ENCODE peak calls at places on chromosomes 2 and 18, in seven cellular contexts. One of them, this sample, is unnamed.

GRCh38 chr2:197285361-197285760 is 25.2 kb downstream of the ANKRD44 start:
- DNase-seq in GM12891: no peak
- DNase-seq in GM18507: no peak
- DNase-seq in T-helper 17 cell: no peak
- DNase-seq in cardiac muscle cell: no peak
- DNase-seq in activated CD4-positive, alpha-beta T cell treated with anti-CD3 and anti-CD28 coated beads, Interleukin-2, amount 10 ng/mL, durations not matched to agents 7 days and 5 days: no peak
- DNase-seq in adrenal gland: no peak
- DNase-seq in this sample: no peak

GRCh38 chr2:121648611-121649401 is 456 bp downstream of the CLASP1 start:
- DNase-seq in GM18507: no peak
- DNase-seq in GM12891: no peak
- DNase-seq in T-helper 17 cell: peak
- DNase-seq in cardiac muscle cell: peak
- DNase-seq in activated CD4-positive, alpha-beta T cell treated with anti-CD3 and anti-CD28 coated beads, Interleukin-2, amount 10 ng/mL, durations not matched to agents 7 days and 5 days: peak
- DNase-seq in adrenal gland: peak
- DNase-seq in this sample: peak

GRCh38 chr2:217625475-217626245 is 377.1 kb downstream of the TNS1 start:
- DNase-seq in GM12891: no peak
- DNase-seq in activated CD4-positive, alpha-beta T cell treated with anti-CD3 and anti-CD28 coated beads, Interleukin-2, amount 10 ng/mL, durations not matched to agents 7 days and 5 days: no peak
- DNase-seq in adrenal gland: peak
- DNase-seq in cardiac muscle cell: no peak
- DNase-seq in T-helper 17 cell: no peak
- DNase-seq in GM18507: no peak
- DNase-seq in this sample: peak

GRCh38 chr2:42142476-42143184 is 26.5 kb upstream of the EML4 start:
- DNase-seq in GM12891: no peak
- DNase-seq in GM18507: no peak
- DNase-seq in activated CD4-positive, alpha-beta T cell treated with anti-CD3 and anti-CD28 coated beads, Interleukin-2, amount 10 ng/mL, durations not matched to agents 7 days and 5 days: no peak
- DNase-seq in T-helper 17 cell: no peak
- DNase-seq in adrenal gland: peak
- DNase-seq in cardiac muscle cell: peak
- DNase-seq in this sample: no peak

GRCh38 chr2:235749121-235749780 is 255.4 kb downstream of the AGAP1 start:
- DNase-seq in cardiac muscle cell: peak
- DNase-seq in GM18507: no peak
- DNase-seq in T-helper 17 cell: no peak
- DNase-seq in GM12891: no peak
- DNase-seq in activated CD4-positive, alpha-beta T cell treated with anti-CD3 and anti-CD28 coated beads, Interleukin-2, amount 10 ng/mL, durations not matched to agents 7 days and 5 days: no peak
- DNase-seq in adrenal gland: no peak
- DNase-seq in this sample: peak

GRCh38 chr2:120536141-120536540 is 190.2 kb downstream of the INHBB start:
- DNase-seq in GM18507: no peak
- DNase-seq in GM12891: no peak
- DNase-seq in T-helper 17 cell: no peak
- DNase-seq in activated CD4-positive, alpha-beta T cell treated with anti-CD3 and anti-CD28 coated beads, Interleukin-2, amount 10 ng/mL, durations not matched to agents 7 days and 5 days: no peak
- DNase-seq in cardiac muscle cell: no peak
- DNase-seq in adrenal gland: peak
- DNase-seq in this sample: no peak

GRCh38 chr2:223929575-223930001 is 15.5 kb downstream of the WDFY1 start:
- DNase-seq in adrenal gland: no peak
- DNase-seq in GM12891: no peak
- DNase-seq in cardiac muscle cell: no peak
- DNase-seq in activated CD4-positive, alpha-beta T cell treated with anti-CD3 and anti-CD28 coated beads, Interleukin-2, amount 10 ng/mL, durations not matched to agents 7 days and 5 days: peak
- DNase-seq in T-helper 17 cell: no peak
- DNase-seq in GM18507: no peak
- DNase-seq in this sample: no peak

GRCh38 chr2:223260681-223261080 is 208.7 kb downstream of the KCNE4 start:
- DNase-seq in adrenal gland: no peak
- DNase-seq in T-helper 17 cell: no peak
- DNase-seq in GM12891: no peak
- DNase-seq in cardiac muscle cell: peak
- DNase-seq in GM18507: no peak
- DNase-seq in activated CD4-positive, alpha-beta T cell treated with anti-CD3 and anti-CD28 coated beads, Interleukin-2, amount 10 ng/mL, durations not matched to agents 7 days and 5 days: no peak
- DNase-seq in this sample: no peak

GRCh38 chr2:230664128-230664527 is 48.5 kb upstream of the CAB39 start:
- DNase-seq in GM18507: no peak
- DNase-seq in adrenal gland: no peak
- DNase-seq in activated CD4-positive, alpha-beta T cell treated with anti-CD3 and anti-CD28 coated beads, Interleukin-2, amount 10 ng/mL, durations not matched to agents 7 days and 5 days: no peak
- DNase-seq in T-helper 17 cell: no peak
- DNase-seq in cardiac muscle cell: peak
- DNase-seq in GM12891: no peak
- DNase-seq in this sample: no peak

GRCh38 chr18:40056085-40056484 is 1898.9 kb upstream of the PIK3C3 start:
- DNase-seq in GM12891: no peak
- DNase-seq in GM18507: no peak
- DNase-seq in activated CD4-positive, alpha-beta T cell treated with anti-CD3 and anti-CD28 coated beads, Interleukin-2, amount 10 ng/mL, durations not matched to agents 7 days and 5 days: no peak
- DNase-seq in adrenal gland: no peak
- DNase-seq in T-helper 17 cell: no peak
- DNase-seq in cardiac muscle cell: peak
- DNase-seq in this sample: no peak

GRCh38 chr2:141109633-141110032 is 1021.2 kb downstream of the LRP1B start:
- DNase-seq in cardiac muscle cell: no peak
- DNase-seq in adrenal gland: no peak
- DNase-seq in GM12891: no peak
- DNase-seq in activated CD4-positive, alpha-beta T cell treated with anti-CD3 and anti-CD28 coated beads, Interleukin-2, amount 10 ng/mL, durations not matched to agents 7 days and 5 days: no peak
- DNase-seq in T-helper 17 cell: no peak
- DNase-seq in GM18507: no peak
- DNase-seq in this sample: no peak

GRCh38 chr2:2324565-2325101 is 6.4 kb downstream of the MYT1L start:
- DNase-seq in adrenal gland: no peak
- DNase-seq in T-helper 17 cell: no peak
- DNase-seq in GM12891: no peak
- DNase-seq in activated CD4-positive, alpha-beta T cell treated with anti-CD3 and anti-CD28 coated beads, Interleukin-2, amount 10 ng/mL, durations not matched to agents 7 days and 5 days: no peak
- DNase-seq in GM18507: no peak
- DNase-seq in cardiac muscle cell: no peak
- DNase-seq in this sample: no peak

GRCh38 chr2:201768918-201769317 is 11.8 kb downstream of the ALS2 start:
- DNase-seq in cardiac muscle cell: peak
- DNase-seq in GM18507: no peak
- DNase-seq in GM12891: no peak
- DNase-seq in T-helper 17 cell: no peak
- DNase-seq in adrenal gland: no peak
- DNase-seq in activated CD4-positive, alpha-beta T cell treated with anti-CD3 and anti-CD28 coated beads, Interleukin-2, amount 10 ng/mL, durations not matched to agents 7 days and 5 days: no peak
- DNase-seq in this sample: peak

GRCh38 chr2:237702439-237703397 is 75.3 kb downstream of the LRRFIP1 start:
- DNase-seq in GM18507: no peak
- DNase-seq in cardiac muscle cell: peak
- DNase-seq in T-helper 17 cell: no peak
- DNase-seq in adrenal gland: peak
- DNase-seq in GM12891: no peak
- DNase-seq in activated CD4-positive, alpha-beta T cell treated with anti-CD3 and anti-CD28 coated beads, Interleukin-2, amount 10 ng/mL, durations not matched to agents 7 days and 5 days: peak
- DNase-seq in this sample: peak

GRCh38 chr18:59631583-59632181 is 65.5 kb downstream of the CCBE1 start:
- DNase-seq in activated CD4-positive, alpha-beta T cell treated with anti-CD3 and anti-CD28 coated beads, Interleukin-2, amount 10 ng/mL, durations not matched to agents 7 days and 5 days: no peak
- DNase-seq in cardiac muscle cell: peak
- DNase-seq in T-helper 17 cell: no peak
- DNase-seq in GM18507: no peak
- DNase-seq in adrenal gland: no peak
- DNase-seq in GM12891: no peak
- DNase-seq in this sample: peak

GRCh38 chr2:33291278-33292013 is 185.0 kb upstream of the RASGRP3 start:
- DNase-seq in activated CD4-positive, alpha-beta T cell treated with anti-CD3 and anti-CD28 coated beads, Interleukin-2, amount 10 ng/mL, durations not matched to agents 7 days and 5 days: no peak
- DNase-seq in cardiac muscle cell: peak
- DNase-seq in GM18507: no peak
- DNase-seq in T-helper 17 cell: no peak
- DNase-seq in adrenal gland: no peak
- DNase-seq in GM12891: no peak
- DNase-seq in this sample: peak

GRCh38 chr18:27447530-27447929 is 262.4 kb upstream of the CHST9 start:
- DNase-seq in cardiac muscle cell: no peak
- DNase-seq in T-helper 17 cell: no peak
- DNase-seq in GM18507: no peak
- DNase-seq in GM12891: no peak
- DNase-seq in activated CD4-positive, alpha-beta T cell treated with anti-CD3 and anti-CD28 coated beads, Interleukin-2, amount 10 ng/mL, durations not matched to agents 7 days and 5 days: no peak
- DNase-seq in adrenal gland: no peak
- DNase-seq in this sample: no peak

GRCh38 chr2:143297182-143297581 is 168.0 kb downstream of the ARHGAP15 start:
- DNase-seq in cardiac muscle cell: no peak
- DNase-seq in GM12891: no peak
- DNase-seq in activated CD4-positive, alpha-beta T cell treated with anti-CD3 and anti-CD28 coated beads, Interleukin-2, amount 10 ng/mL, durations not matched to agents 7 days and 5 days: no peak
- DNase-seq in adrenal gland: no peak
- DNase-seq in GM18507: no peak
- DNase-seq in T-helper 17 cell: no peak
- DNase-seq in this sample: no peak

GRCh38 chr2:149020432-149020851 is 18.1 kb upstream of the LYPD6B start:
- DNase-seq in GM12891: no peak
- DNase-seq in T-helper 17 cell: no peak
- DNase-seq in activated CD4-positive, alpha-beta T cell treated with anti-CD3 and anti-CD28 coated beads, Interleukin-2, amount 10 ng/mL, durations not matched to agents 7 days and 5 days: no peak
- DNase-seq in adrenal gland: no peak
- DNase-seq in GM18507: no peak
- DNase-seq in cardiac muscle cell: no peak
- DNase-seq in this sample: no peak

GRCh38 chr2:144354953-144355352 is 165.0 kb downstream of the ZEB2 start:
- DNase-seq in adrenal gland: peak
- DNase-seq in T-helper 17 cell: no peak
- DNase-seq in activated CD4-positive, alpha-beta T cell treated with anti-CD3 and anti-CD28 coated beads, Interleukin-2, amount 10 ng/mL, durations not matched to agents 7 days and 5 days: no peak
- DNase-seq in cardiac muscle cell: peak
- DNase-seq in GM12891: no peak
- DNase-seq in GM18507: no peak
- DNase-seq in this sample: no peak

GRCh38 chr2:239865059-239865639 is 160.0 kb downstream of the NDUFA10 start:
- DNase-seq in adrenal gland: no peak
- DNase-seq in GM18507: no peak
- DNase-seq in T-helper 17 cell: no peak
- DNase-seq in GM12891: no peak
- DNase-seq in cardiac muscle cell: no peak
- DNase-seq in activated CD4-positive, alpha-beta T cell treated with anti-CD3 and anti-CD28 coated beads, Interleukin-2, amount 10 ng/mL, durations not matched to agents 7 days and 5 days: no peak
- DNase-seq in this sample: no peak

GRCh38 chr2:129301431-129301913 is 678.0 kb upstream of the RAB6C start:
- DNase-seq in cardiac muscle cell: peak
- DNase-seq in T-helper 17 cell: no peak
- DNase-seq in adrenal gland: peak
- DNase-seq in GM12891: no peak
- DNase-seq in activated CD4-positive, alpha-beta T cell treated with anti-CD3 and anti-CD28 coated beads, Interleukin-2, amount 10 ng/mL, durations not matched to agents 7 days and 5 days: no peak
- DNase-seq in GM18507: no peak
- DNase-seq in this sample: no peak

GRCh38 chr2:227134591-227134990 is 29.4 kb downstream of the COL4A4 start:
- DNase-seq in T-helper 17 cell: no peak
- DNase-seq in GM18507: no peak
- DNase-seq in GM12891: no peak
- DNase-seq in adrenal gland: no peak
- DNase-seq in activated CD4-positive, alpha-beta T cell treated with anti-CD3 and anti-CD28 coated beads, Interleukin-2, amount 10 ng/mL, durations not matched to agents 7 days and 5 days: no peak
- DNase-seq in cardiac muscle cell: peak
- DNase-seq in this sample: no peak

GRCh38 chr2:234412726-234413125 is 84.2 kb downstream of the ARL4C start:
- DNase-seq in activated CD4-positive, alpha-beta T cell treated with anti-CD3 and anti-CD28 coated beads, Interleukin-2, amount 10 ng/mL, durations not matched to agents 7 days and 5 days: no peak
- DNase-seq in T-helper 17 cell: no peak
- DNase-seq in GM18507: no peak
- DNase-seq in cardiac muscle cell: peak
- DNase-seq in GM12891: no peak
- DNase-seq in adrenal gland: no peak
- DNase-seq in this sample: no peak

GRCh38 chr18:8339958-8340357 is 269.3 kb upstream of the RAB12 start:
- DNase-seq in cardiac muscle cell: no peak
- DNase-seq in T-helper 17 cell: no peak
- DNase-seq in adrenal gland: no peak
- DNase-seq in GM12891: no peak
- DNase-seq in activated CD4-positive, alpha-beta T cell treated with anti-CD3 and anti-CD28 coated beads, Interleukin-2, amount 10 ng/mL, durations not matched to agents 7 days and 5 days: no peak
- DNase-seq in GM18507: no peak
- DNase-seq in this sample: no peak

GRCh38 chr18:73979742-73980141 is 167.9 kb downstream of the FBXO15 start:
- DNase-seq in GM12891: no peak
- DNase-seq in T-helper 17 cell: no peak
- DNase-seq in cardiac muscle cell: peak
- DNase-seq in adrenal gland: no peak
- DNase-seq in activated CD4-positive, alpha-beta T cell treated with anti-CD3 and anti-CD28 coated beads, Interleukin-2, amount 10 ng/mL, durations not matched to agents 7 days and 5 days: no peak
- DNase-seq in GM18507: no peak
- DNase-seq in this sample: peak

GRCh38 chr2:32862269-32863055 is 84.3 kb upstream of the LTBP1 start:
- DNase-seq in T-helper 17 cell: no peak
- DNase-seq in activated CD4-positive, alpha-beta T cell treated with anti-CD3 and anti-CD28 coated beads, Interleukin-2, amount 10 ng/mL, durations not matched to agents 7 days and 5 days: no peak
- DNase-seq in cardiac muscle cell: no peak
- DNase-seq in GM12891: no peak
- DNase-seq in adrenal gland: no peak
- DNase-seq in GM18507: no peak
- DNase-seq in this sample: no peak

GRCh38 chr2:86274918-86275275 is 62.5 kb downstream of the REEP1 start:
- DNase-seq in cardiac muscle cell: peak
- DNase-seq in GM12891: no peak
- DNase-seq in activated CD4-positive, alpha-beta T cell treated with anti-CD3 and anti-CD28 coated beads, Interleukin-2, amount 10 ng/mL, durations not matched to agents 7 days and 5 days: no peak
- DNase-seq in T-helper 17 cell: no peak
- DNase-seq in GM18507: no peak
- DNase-seq in adrenal gland: no peak
- DNase-seq in this sample: no peak

GRCh38 chr2:79219383-79219988 is 59.9 kb upstream of the REG3A start:
- DNase-seq in adrenal gland: peak
- DNase-seq in T-helper 17 cell: no peak
- DNase-seq in activated CD4-positive, alpha-beta T cell treated with anti-CD3 and anti-CD28 coated beads, Interleukin-2, amount 10 ng/mL, durations not matched to agents 7 days and 5 days: peak
- DNase-seq in cardiac muscle cell: peak
- DNase-seq in GM12891: peak
- DNase-seq in GM18507: no peak
- DNase-seq in this sample: peak

GRCh38 chr2:28991021-28991420 is 9.9 kb downstream of the TOGARAM2 start:
- DNase-seq in T-helper 17 cell: no peak
- DNase-seq in adrenal gland: no peak
- DNase-seq in GM18507: no peak
- DNase-seq in GM12891: no peak
- DNase-seq in activated CD4-positive, alpha-beta T cell treated with anti-CD3 and anti-CD28 coated beads, Interleukin-2, amount 10 ng/mL, durations not matched to agents 7 days and 5 days: no peak
- DNase-seq in cardiac muscle cell: peak
- DNase-seq in this sample: peak

GRCh38 chr2:171451074-171451473 is 17.0 kb downstream of the DCAF17 start:
- DNase-seq in cardiac muscle cell: no peak
- DNase-seq in GM18507: no peak
- DNase-seq in T-helper 17 cell: no peak
- DNase-seq in adrenal gland: no peak
- DNase-seq in GM12891: no peak
- DNase-seq in activated CD4-positive, alpha-beta T cell treated with anti-CD3 and anti-CD28 coated beads, Interleukin-2, amount 10 ng/mL, durations not matched to agents 7 days and 5 days: no peak
- DNase-seq in this sample: no peak

GRCh38 chr2:29165362-29166236 is 50.4 kb downstream of the CLIP4 start:
- DNase-seq in GM18507: no peak
- DNase-seq in activated CD4-positive, alpha-beta T cell treated with anti-CD3 and anti-CD28 coated beads, Interleukin-2, amount 10 ng/mL, durations not matched to agents 7 days and 5 days: no peak
- DNase-seq in T-helper 17 cell: no peak
- DNase-seq in adrenal gland: no peak
- DNase-seq in cardiac muscle cell: peak
- DNase-seq in GM12891: no peak
- DNase-seq in this sample: peak

GRCh38 chr2:67974564-67975430 is 88.0 kb downstream of the C1D start:
- DNase-seq in T-helper 17 cell: no peak
- DNase-seq in GM12891: no peak
- DNase-seq in activated CD4-positive, alpha-beta T cell treated with anti-CD3 and anti-CD28 coated beads, Interleukin-2, amount 10 ng/mL, durations not matched to agents 7 days and 5 days: no peak
- DNase-seq in cardiac muscle cell: peak
- DNase-seq in GM18507: no peak
- DNase-seq in adrenal gland: peak
- DNase-seq in this sample: peak

GRCh38 chr2:72139471-72139870 is 8.2 kb downstream of the CYP26B1 start:
- DNase-seq in GM18507: no peak
- DNase-seq in T-helper 17 cell: no peak
- DNase-seq in GM12891: no peak
- DNase-seq in adrenal gland: peak
- DNase-seq in cardiac muscle cell: no peak
- DNase-seq in activated CD4-positive, alpha-beta T cell treated with anti-CD3 and anti-CD28 coated beads, Interleukin-2, amount 10 ng/mL, durations not matched to agents 7 days and 5 days: no peak
- DNase-seq in this sample: no peak

GRCh38 chr2:203669820-203670219 is 36.6 kb upstream of the CD28 start:
- DNase-seq in adrenal gland: no peak
- DNase-seq in GM12891: no peak
- DNase-seq in cardiac muscle cell: peak
- DNase-seq in T-helper 17 cell: no peak
- DNase-seq in activated CD4-positive, alpha-beta T cell treated with anti-CD3 and anti-CD28 coated beads, Interleukin-2, amount 10 ng/mL, durations not matched to agents 7 days and 5 days: no peak
- DNase-seq in GM18507: no peak
- DNase-seq in this sample: no peak

This sample was measured in AG08396.